ENCODE peak calls at places on chromosome 5, in five cellular contexts. One of them, this sample, is unnamed.

GRCh38 chr5:123879071-123879470 is 367.1 kb downstream of the CSNK1G3 start:
- DNase-seq in iPS DF 6.9: no peak
- DNase-seq in CD8-positive, alpha-beta memory T cell: no peak
- DNase-seq in cardiac muscle cell: no peak
- DNase-seq in OCI-LY7: no peak
- DNase-seq in this sample: no peak

GRCh38 chr5:78600656-78601452 is 47.7 kb downstream of the LHFPL2 start:
- DNase-seq in iPS DF 6.9: no peak
- DNase-seq in CD8-positive, alpha-beta memory T cell: no peak
- DNase-seq in cardiac muscle cell: no peak
- DNase-seq in OCI-LY7: no peak
- DNase-seq in this sample: no peak

GRCh38 chr5:126988021-126988569 is 42.3 kb downstream of the MARCHF3 start:
- DNase-seq in iPS DF 6.9: no peak
- DNase-seq in CD8-positive, alpha-beta memory T cell: peak; percentile 7
- DNase-seq in cardiac muscle cell: no peak
- DNase-seq in OCI-LY7: peak; percentile 85
- DNase-seq in this sample: no peak

GRCh38 chr5:61589961-61590360 is 257.9 kb downstream of the ZSWIM6 start:
- DNase-seq in iPS DF 6.9: no peak
- DNase-seq in CD8-positive, alpha-beta memory T cell: no peak
- DNase-seq in cardiac muscle cell: no peak
- DNase-seq in OCI-LY7: no peak
- DNase-seq in this sample: no peak

GRCh38 chr5:93304851-93305250 is 276.2 kb downstream of the NR2F1-AS1 start:
- DNase-seq in iPS DF 6.9: no peak
- DNase-seq in CD8-positive, alpha-beta memory T cell: no peak
- DNase-seq in cardiac muscle cell: no peak
- DNase-seq in OCI-LY7: no peak
- DNase-seq in this sample: no peak

GRCh38 chr5:131364507-131365050 is 100.7 kb downstream of the CDC42SE2 start:
- DNase-seq in iPS DF 6.9: no peak
- DNase-seq in CD8-positive, alpha-beta memory T cell: no peak
- DNase-seq in cardiac muscle cell: no peak
- DNase-seq in OCI-LY7: no peak
- DNase-seq in this sample: no peak

GRCh38 chr5:72604111-72604792 is 97.0 kb upstream of the ZNF366 start:
- DNase-seq in iPS DF 6.9: no peak
- DNase-seq in CD8-positive, alpha-beta memory T cell: no peak
- DNase-seq in cardiac muscle cell: peak; percentile 47
- DNase-seq in OCI-LY7: no peak
- DNase-seq in this sample: no peak

GRCh38 chr5:5371943-5372342 is 50.5 kb upstream of the ICE1 start:
- DNase-seq in iPS DF 6.9: no peak
- DNase-seq in CD8-positive, alpha-beta memory T cell: no peak
- DNase-seq in cardiac muscle cell: no peak
- DNase-seq in OCI-LY7: no peak
- DNase-seq in this sample: no peak

DNA sequence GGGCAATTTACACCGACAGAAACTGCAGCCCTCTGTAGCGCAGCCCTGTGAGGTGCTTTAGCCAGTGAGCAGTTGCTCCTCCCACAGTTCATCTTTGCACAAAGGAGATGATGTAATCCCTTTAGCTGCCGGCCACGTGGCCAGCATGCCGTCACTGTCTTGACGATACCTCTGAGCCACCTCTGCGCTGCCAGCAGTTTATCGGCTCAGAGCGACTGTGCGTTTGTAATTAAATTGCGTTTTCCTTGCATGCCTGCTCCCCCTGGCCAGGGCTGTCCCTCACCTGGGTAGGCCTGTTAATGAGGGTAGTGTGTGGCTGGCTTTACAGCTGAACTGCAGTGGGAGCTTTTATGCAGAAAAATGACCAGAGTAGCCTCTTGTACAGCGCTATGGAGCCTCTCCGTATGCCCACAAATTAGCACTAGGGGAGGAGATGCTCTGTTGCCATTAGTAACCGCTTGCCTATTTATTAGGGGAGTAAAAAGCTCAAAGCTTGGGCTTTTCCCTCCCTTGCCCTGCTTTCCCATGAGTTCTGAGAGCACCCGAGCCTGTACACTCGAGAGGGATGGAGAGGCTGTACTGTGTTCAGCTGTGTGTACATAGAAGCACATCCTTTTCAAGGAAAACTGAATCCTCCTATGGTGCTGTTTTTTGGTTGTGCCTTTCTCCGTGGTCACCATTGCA is 107.1 kb downstream of the TRIO start:
- DNase-seq in iPS DF 6.9: no peak
- DNase-seq in CD8-positive, alpha-beta memory T cell: no peak
- DNase-seq in cardiac muscle cell: peak; percentile 88
- DNase-seq in OCI-LY7: no peak
- DNase-seq in this sample: no peak
- H3K4me3 ChIP-seq in iPS DF 6.9: no peak overlapping the region
- H3K4me3 ChIP-seq in CD8-positive, alpha-beta memory T cell: no peak overlapping the region
- H3K4me3 ChIP-seq in cardiac muscle cell: no peak overlapping the region
- H3K4me3 ChIP-seq in OCI-LY7: no peak overlapping the region
- H3K4me3 ChIP-seq in this sample: no peak overlapping the region

GRCh38 chr5:7878381-7878873 is 9.5 kb downstream of the MTRR start:
- DNase-seq in iPS DF 6.9: no peak
- DNase-seq in CD8-positive, alpha-beta memory T cell: no peak
- DNase-seq in cardiac muscle cell: peak; percentile 62
- DNase-seq in OCI-LY7: no peak
- DNase-seq in this sample: no peak
- H3K36me3 ChIP-seq in iPS DF 6.9: peaks cover 18% of the 10 kb centered on the region
- H3K36me3 ChIP-seq in CD8-positive, alpha-beta memory T cell: peaks cover 62% of the 10 kb centered on the region
- H3K36me3 ChIP-seq in cardiac muscle cell: peaks cover 36% of the 10 kb centered on the region
- H3K36me3 ChIP-seq in OCI-LY7: peaks cover 98% of the 10 kb centered on the region
- H3K36me3 ChIP-seq in this sample: no peaks in the 10 kb centered on the region

GRCh38 chr5:171416160-171417049 is 3.0 kb upstream of the FGF18 start:
- DNase-seq in iPS DF 6.9: no peak
- DNase-seq in CD8-positive, alpha-beta memory T cell: no peak
- DNase-seq in cardiac muscle cell: no peak
- DNase-seq in OCI-LY7: no peak
- DNase-seq in this sample: no peak
- H3K4me3 ChIP-seq in iPS DF 6.9: no peak overlapping the region
- H3K4me3 ChIP-seq in CD8-positive, alpha-beta memory T cell: no peak overlapping the region
- H3K4me3 ChIP-seq in cardiac muscle cell: no peak overlapping the region
- H3K4me3 ChIP-seq in OCI-LY7: no peak overlapping the region
- H3K4me3 ChIP-seq in this sample: no peak overlapping the region

GRCh38 chr5:169893010-169893409 is 87.3 kb downstream of the INSYN2B start:
- DNase-seq in iPS DF 6.9: no peak
- DNase-seq in CD8-positive, alpha-beta memory T cell: no peak
- DNase-seq in cardiac muscle cell: no peak
- DNase-seq in OCI-LY7: no peak
- DNase-seq in this sample: no peak
- H3K36me3 ChIP-seq in iPS DF 6.9: no peaks in the 10 kb centered on the region
- H3K36me3 ChIP-seq in CD8-positive, alpha-beta memory T cell: no peaks in the 10 kb centered on the region
- H3K36me3 ChIP-seq in cardiac muscle cell: no peaks in the 10 kb centered on the region
- H3K36me3 ChIP-seq in OCI-LY7: peaks cover 11% of the 10 kb centered on the region
- H3K36me3 ChIP-seq in this sample: no peaks in the 10 kb centered on the region

DNA sequence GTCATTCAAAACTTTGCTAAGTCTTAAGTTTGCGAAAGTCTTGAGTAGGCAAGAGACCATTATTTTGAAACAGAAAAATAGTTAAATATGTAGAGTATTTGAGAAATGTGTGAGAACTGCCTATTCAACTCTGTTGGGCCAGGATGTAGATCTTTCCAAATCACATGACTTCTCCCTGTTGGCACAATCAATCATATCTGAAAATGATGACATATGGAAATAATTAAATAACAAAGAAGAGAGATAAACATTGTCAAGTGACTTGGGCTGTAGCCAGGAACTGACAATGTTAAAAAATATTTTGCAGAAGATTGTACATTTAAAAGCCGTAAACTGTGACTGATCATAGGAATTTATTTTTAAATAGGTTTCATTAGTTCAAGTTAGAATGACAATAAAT is 104.6 kb upstream of the IL6ST start:
- DNase-seq in iPS DF 6.9: no peak
- DNase-seq in CD8-positive, alpha-beta memory T cell: no peak
- DNase-seq in cardiac muscle cell: peak; percentile 90
- DNase-seq in OCI-LY7: no peak
- DNase-seq in this sample: no peak
- H3K4me3 ChIP-seq in iPS DF 6.9: no peak overlapping the region
- H3K4me3 ChIP-seq in CD8-positive, alpha-beta memory T cell: no peak overlapping the region
- H3K4me3 ChIP-seq in cardiac muscle cell: no peak overlapping the region
- H3K4me3 ChIP-seq in OCI-LY7: no peak overlapping the region
- H3K4me3 ChIP-seq in this sample: no peak overlapping the region

GRCh38 chr5:96901384-96901783 is 25.1 kb downstream of the ERAP2 start:
- DNase-seq in iPS DF 6.9: peak; percentile 13
- DNase-seq in CD8-positive, alpha-beta memory T cell: no peak
- DNase-seq in cardiac muscle cell: no peak
- DNase-seq in OCI-LY7: no peak
- DNase-seq in this sample: no peak

GRCh38 chr5:96904054-96904931 is 28.0 kb downstream of the ERAP2 start:
- DNase-seq in iPS DF 6.9: no peak
- DNase-seq in CD8-positive, alpha-beta memory T cell: no peak
- DNase-seq in cardiac muscle cell: no peak
- DNase-seq in OCI-LY7: no peak
- DNase-seq in this sample: no peak

GRCh38 chr5:96903300-96903699 is 27.0 kb downstream of the ERAP2 start:
- DNase-seq in iPS DF 6.9: no peak
- DNase-seq in CD8-positive, alpha-beta memory T cell: no peak
- DNase-seq in cardiac muscle cell: no peak
- DNase-seq in OCI-LY7: no peak
- DNase-seq in this sample: no peak

GRCh38 chr5:96901841-96902240 is 25.5 kb downstream of the ERAP2 start:
- DNase-seq in iPS DF 6.9: no peak
- DNase-seq in CD8-positive, alpha-beta memory T cell: no peak
- DNase-seq in cardiac muscle cell: no peak
- DNase-seq in OCI-LY7: no peak
- DNase-seq in this sample: no peak

GRCh38 chr5:96902876-96903275 is 26.6 kb downstream of the ERAP2 start:
- DNase-seq in iPS DF 6.9: no peak
- DNase-seq in CD8-positive, alpha-beta memory T cell: no peak
- DNase-seq in cardiac muscle cell: no peak
- DNase-seq in OCI-LY7: no peak
- DNase-seq in this sample: no peak
- H3K36me3 ChIP-seq in iPS DF 6.9: no peaks in the 10 kb centered on the region
- H3K36me3 ChIP-seq in CD8-positive, alpha-beta memory T cell: peaks cover 30% of the 10 kb centered on the region
- H3K36me3 ChIP-seq in cardiac muscle cell: no peaks in the 10 kb centered on the region
- H3K36me3 ChIP-seq in OCI-LY7: peaks cover 57% of the 10 kb centered on the region
- H3K36me3 ChIP-seq in this sample: peaks cover 16% of the 10 kb centered on the region

GRCh38 chr5:139391570-139392323 is 2.0 kb upstream of the MZB1 start:
- DNase-seq in iPS DF 6.9: no peak
- DNase-seq in CD8-positive, alpha-beta memory T cell: no peak
- DNase-seq in cardiac muscle cell: no peak
- DNase-seq in OCI-LY7: peak; percentile 76
- DNase-seq in this sample: peak; percentile 60
- H3K4me3 ChIP-seq in iPS DF 6.9: peak overlapping the region; percentile 48
- H3K4me3 ChIP-seq in CD8-positive, alpha-beta memory T cell: peak overlapping the region; percentile 59
- H3K4me3 ChIP-seq in cardiac muscle cell: no peak overlapping the region
- H3K4me3 ChIP-seq in OCI-LY7: peak overlapping the region; percentile 79
- H3K4me3 ChIP-seq in this sample: no peak overlapping the region

GRCh38 chr5:172950176-172950965 is 8.9 kb upstream of the RPL26L1 start:
- DNase-seq in iPS DF 6.9: no peak
- DNase-seq in CD8-positive, alpha-beta memory T cell: no peak
- DNase-seq in cardiac muscle cell: no peak
- DNase-seq in OCI-LY7: no peak
- DNase-seq in this sample: no peak
- H3K36me3 ChIP-seq in iPS DF 6.9: no peaks in the 10 kb centered on the region
- H3K36me3 ChIP-seq in CD8-positive, alpha-beta memory T cell: no peaks in the 10 kb centered on the region
- H3K36me3 ChIP-seq in cardiac muscle cell: peaks cover under 1% of the 10 kb centered on the region
- H3K36me3 ChIP-seq in OCI-LY7: peaks cover 33% of the 10 kb centered on the region
- H3K36me3 ChIP-seq in this sample: peaks cover 3% of the 10 kb centered on the region

DNA sequence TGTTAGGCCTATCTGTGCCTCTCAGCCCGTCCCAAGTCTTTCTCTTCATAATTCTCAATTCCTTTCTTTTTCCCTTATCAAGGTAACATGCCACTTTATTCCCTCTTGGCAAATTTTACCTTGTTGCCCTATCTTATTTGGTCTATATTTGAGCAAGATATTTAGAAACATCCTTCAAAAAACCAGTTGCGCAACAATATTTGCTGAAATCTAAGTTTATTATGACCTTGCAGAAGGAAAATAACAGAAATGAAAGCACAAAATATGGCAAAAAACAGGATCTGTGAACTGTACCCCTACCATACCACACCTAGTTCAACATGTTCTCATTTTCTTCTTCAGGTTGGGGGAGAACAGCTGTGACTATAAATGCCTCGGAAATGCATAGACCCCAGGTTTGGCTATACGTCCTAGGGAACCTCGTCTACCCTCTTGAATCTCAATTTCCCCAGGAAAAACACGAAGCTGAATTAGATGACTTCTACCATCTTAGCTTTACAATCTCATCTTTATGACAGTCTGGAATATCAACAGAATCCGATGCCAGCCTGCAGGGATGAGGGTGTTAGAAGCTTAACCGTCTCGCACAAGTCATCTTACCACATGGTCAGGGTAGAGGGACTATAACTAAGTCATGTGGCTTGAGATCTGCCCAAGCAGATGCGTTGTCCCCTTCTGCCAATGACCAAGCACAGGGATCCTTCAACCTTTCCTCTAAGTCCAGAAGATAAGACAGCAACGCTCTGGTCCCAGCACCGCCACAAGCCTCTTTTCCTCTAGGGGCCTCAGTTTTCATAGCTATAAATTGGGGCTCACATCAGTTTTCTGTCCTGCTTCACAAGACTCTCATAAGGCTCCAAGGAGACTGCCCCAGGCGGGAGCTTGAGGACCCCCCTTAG is 1.3 kb downstream of the LCP2 start:
- DNase-seq in iPS DF 6.9: no peak
- DNase-seq in CD8-positive, alpha-beta memory T cell: no peak
- DNase-seq in cardiac muscle cell: no peak
- DNase-seq in OCI-LY7: no peak
- DNase-seq in this sample: no peak
- H3K4me3 ChIP-seq in iPS DF 6.9: no peak overlapping the region
- H3K4me3 ChIP-seq in CD8-positive, alpha-beta memory T cell: peak overlapping the region; percentile 100
- H3K4me3 ChIP-seq in cardiac muscle cell: no peak overlapping the region
- H3K4me3 ChIP-seq in OCI-LY7: no peak overlapping the region
- H3K4me3 ChIP-seq in this sample: peak overlapping the region; percentile 56

DNA sequence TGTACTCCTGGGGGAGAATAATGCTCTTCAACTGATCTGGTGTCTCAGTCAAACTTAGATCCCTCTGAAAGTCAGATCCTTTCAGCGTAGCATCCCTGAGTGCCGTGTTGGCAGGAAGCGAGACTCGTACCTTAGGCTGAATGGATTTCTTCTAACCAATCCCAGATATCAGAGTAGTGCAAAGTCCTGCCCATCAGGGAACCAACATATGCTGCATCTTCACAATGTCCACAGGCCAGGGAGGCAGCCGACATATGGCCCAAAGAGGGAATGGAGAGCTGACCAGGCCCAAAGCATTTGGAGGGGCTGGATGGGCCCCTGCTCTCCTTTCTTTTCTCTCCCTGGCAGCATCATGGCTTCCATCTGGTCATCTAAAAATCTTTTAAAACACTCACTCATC is 497.0 kb upstream of the DAP start:
- DNase-seq in iPS DF 6.9: no peak
- DNase-seq in CD8-positive, alpha-beta memory T cell: no peak
- DNase-seq in cardiac muscle cell: no peak
- DNase-seq in OCI-LY7: no peak
- DNase-seq in this sample: no peak
- H3K36me3 ChIP-seq in iPS DF 6.9: no peaks in the 10 kb centered on the region
- H3K36me3 ChIP-seq in CD8-positive, alpha-beta memory T cell: no peaks in the 10 kb centered on the region
- H3K36me3 ChIP-seq in cardiac muscle cell: no peaks in the 10 kb centered on the region
- H3K36me3 ChIP-seq in OCI-LY7: no peaks in the 10 kb centered on the region
- H3K36me3 ChIP-seq in this sample: no peaks in the 10 kb centered on the region

This sample was measured in right lobe of liver.